ENCODE peak calls at places on chromosome 18, in eight cellular contexts. P is K562, L is tibial nerve, W is adrenal gland, S is transverse colon, Y is HepG2, O is right lobe of liver, J is breast epithelium. M is an unnamed sample.

GRCh38 chr18:13302611-13303267 is 84.2 kb downstream of the LDLRAD4 start:
- DNase-seq in P (no peak), L (no peak), W (no peak), S (no peak), Y (no peak), O (no peak), J (no peak), M (no peak)

GRCh38 chr18:37658894-37659293 is 93.3 kb upstream of the CELF4 start:
- DNase-seq in P (no peak), L (no peak), W (no peak), S (no peak), Y (no peak), O (no peak), J (no peak), M (no peak)

GRCh38 chr18:350953-351572 is 83.2 kb upstream of the THOC1 start:
- DNase-seq in P (no peak), L (no peak), W (no peak), S (no peak), Y (no peak), O (no peak), J (no peak), M (no peak)

GRCh38 chr18:49300538-49300937 is 159.9 kb downstream of the DYM start:
- DNase-seq in P (no peak), L (no peak), W (no peak), S (no peak), Y (no peak), O (no peak), J (no peak), M (no peak)

GRCh38 chr18:36572135-36572856 is 256.5 kb downstream of the TPGS2 start:
- DNase-seq in P (peak), L (peak), W (peak), S (peak), Y (peak), O (no peak), J (peak), M (no peak)

GRCh38 chr18:30455741-30456140 is 586.8 kb downstream of the DSC3 start:
- DNase-seq in P (no peak), L (no peak), W (no peak), S (no peak), Y (no peak), O (no peak), J (no peak), M (no peak)

GRCh38 chr18:5238371-5238758 is 41.3 kb upstream of the AKAIN1 start:
- DNase-seq in P (peak), L (no peak), W (peak), S (peak), Y (peak), O (peak), J (no peak), M (no peak)

GRCh38 chr18:6284761-6285160 is 129.9 kb downstream of the L3MBTL4 start:
- DNase-seq in P (no peak), L (no peak), W (no peak), S (no peak), Y (no peak), O (no peak), J (no peak), M (no peak)

GRCh38 chr18:49639643-49640361 is 77.9 kb downstream of the LIPG start:
- DNase-seq in P (no peak), L (no peak), W (no peak), S (no peak), Y (no peak), O (no peak), J (no peak), M (no peak)

GRCh38 chr18:69674921-69675405 is 272.7 kb downstream of the CD226 start:
- DNase-seq in P (no peak), L (no peak), W (no peak), S (no peak), Y (no peak), O (no peak), J (no peak), M (no peak)

GRCh38 chr18:8525692-8526091 is 83.5 kb upstream of the RAB12 start:
- DNase-seq in P (no peak), L (no peak), W (no peak), S (no peak), Y (peak), O (no peak), J (no peak), M (no peak)

GRCh38 chr18:7601249-7601620 is 34.1 kb downstream of the PTPRM start:
- DNase-seq in P (no peak), L (no peak), W (no peak), S (no peak), Y (no peak), O (no peak), J (no peak), M (no peak)

GRCh38 chr18:21763846-21764646 is 23.5 kb downstream of the MIB1 start:
- DNase-seq in P (no peak), L (no peak), W (no peak), S (no peak), Y (no peak), O (no peak), J (no peak), M (no peak)

GRCh38 chr18:48950536-48951447 is at the start of gene SMAD7:
- DNase-seq in P (peak), L (peak), W (no peak), S (peak), Y (no peak), O (no peak), J (no peak), M (no peak)

GRCh38 chr18:43812627-43813026 is 535.3 kb upstream of the SYT4 start:
- DNase-seq in P (no peak), L (no peak), W (no peak), S (no peak), Y (no peak), O (no peak), J (no peak), M (no peak)

GRCh38 chr18:69064063-69064462 is 266.2 kb downstream of the CCDC102B start:
- DNase-seq in P (no peak), L (no peak), W (no peak), S (no peak), Y (no peak), O (no peak), J (no peak), M (no peak)

GRCh38 chr18:5498452-5498851 is 45.3 kb downstream of the EPB41L3 start:
- DNase-seq in P (no peak), L (no peak), W (no peak), S (no peak), Y (no peak), O (no peak), J (no peak), M (no peak)

GRCh38 chr18:11885278-11885991 is 22.7 kb downstream of the MPPE1 start:
- DNase-seq in P (no peak), L (no peak), W (peak), S (peak), Y (peak), O (peak), J (no peak), M (no peak)

GRCh38 chr18:32777049-32777448 is 4.2 kb upstream of the KLHL14 start:
- DNase-seq in P (no peak), L (no peak), W (no peak), S (no peak), Y (peak), O (no peak), J (no peak), M (no peak)

GRCh38 chr18:12391487-12392136 is 14.6 kb upstream of the AFG3L2 start:
- DNase-seq in P (peak), L (no peak), W (peak), S (peak), Y (peak), O (no peak), J (no peak), M (no peak)

GRCh38 chr18:46343940-46344372 is 239.8 kb downstream of the HAUS1 start:
- DNase-seq in P (peak), L (no peak), W (peak), S (peak), Y (no peak), O (peak), J (no peak), M (no peak)

GRCh38 chr18:70420151-70420898 is 131.5 kb downstream of the SOCS6 start:
- DNase-seq in P (no peak), L (no peak), W (no peak), S (no peak), Y (peak), O (no peak), J (no peak), M (no peak)

GRCh38 chr18:69686861-69687260 is 260.8 kb downstream of the CD226 start:
- DNase-seq in P (no peak), L (no peak), W (no peak), S (no peak), Y (no peak), O (no peak), J (no peak), M (no peak)

GRCh38 chr18:21179590-21180220 is 62.3 kb upstream of the GREB1L start:
- DNase-seq in P (peak), L (no peak), W (peak), S (peak), Y (peak), O (no peak), J (no peak), M (no peak)

GRCh38 chr18:35736696-35737095 is 155.2 kb downstream of the GALNT1 start:
- DNase-seq in P (no peak), L (no peak), W (no peak), S (no peak), Y (no peak), O (no peak), J (no peak), M (no peak)

GRCh38 chr18:30358545-30358944 is 684.0 kb downstream of the DSC3 start:
- DNase-seq in P (no peak), L (no peak), W (no peak), S (no peak), Y (no peak), O (no peak), J (no peak), M (no peak)

GRCh38 chr18:33404244-33404873 is 36.2 kb downstream of the CCDC178 start:
- DNase-seq in P (no peak), L (no peak), W (no peak), S (no peak), Y (no peak), O (no peak), J (no peak), M (no peak)

DNA sequence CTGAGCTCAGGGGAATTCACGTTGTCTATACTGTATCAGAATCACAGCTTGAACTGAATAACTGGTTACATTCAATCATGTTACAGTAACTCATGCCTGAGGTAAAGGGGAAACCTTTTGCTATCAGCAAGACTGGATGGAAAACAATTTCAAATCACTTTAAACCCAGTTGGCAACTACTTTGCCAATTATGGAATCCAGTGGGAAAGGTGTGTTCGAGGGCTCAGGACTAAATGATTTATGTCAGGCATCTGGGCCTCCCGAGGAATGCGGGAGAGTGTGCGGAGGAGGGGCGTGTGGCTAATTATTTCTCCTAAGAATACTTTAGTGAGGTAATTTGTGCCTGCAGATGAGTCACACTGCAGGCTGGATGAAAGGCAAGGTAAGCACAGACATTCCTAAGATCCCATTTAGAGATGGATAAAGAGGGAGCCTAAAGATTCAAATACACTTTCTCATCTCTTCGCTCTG is 100.1 kb downstream of the HRH4 start:
- DNase-seq in P (no peak), L (no peak), W (no peak), S (no peak), Y (no peak), O (no peak), J (no peak), M (no peak)
- TF ChIP-seq POLR2A in P (no peak), L (no peak), W (no peak), S (no peak), Y (no peak), O (no peak), J (no peak), M (no peak)

DNA sequence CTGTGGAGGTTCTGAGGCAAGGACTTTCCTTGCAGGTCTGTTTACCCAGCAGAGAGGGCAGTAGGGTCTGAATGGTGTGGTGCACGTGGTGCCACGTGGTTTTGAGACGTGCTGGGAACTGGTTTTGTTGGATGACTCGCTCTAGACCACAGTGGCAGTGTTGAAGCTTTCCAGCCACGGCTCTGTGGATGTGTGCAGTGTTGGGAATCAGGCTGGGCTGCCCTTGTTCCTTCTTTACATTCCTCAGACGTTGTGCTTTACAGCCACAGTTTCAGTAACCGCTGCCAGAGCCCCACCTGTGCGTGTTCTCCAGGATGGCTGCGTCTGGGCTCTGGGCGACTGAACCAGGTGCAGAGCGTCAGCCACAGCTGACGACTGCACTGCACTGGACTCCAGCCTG is 8.2 kb downstream of the CTDP1 start:
- DNase-seq in P (no peak), L (no peak), W (no peak), S (no peak), Y (no peak), O (no peak), J (no peak), M (no peak)
- TF ChIP-seq CTCF in P (no peak), L (no peak), W (no peak), S (no peak), Y (no peak), O (no peak), J (no peak), M (no peak)

GRCh38 chr18:26556573-26556972 is 8.2 kb upstream of the KCTD1 start:
- DNase-seq in P (no peak), L (no peak), W (no peak), S (no peak), Y (no peak), O (no peak), J (no peak), M (no peak)
- TF ChIP-seq POLR2A in P (no peak), L (no peak), W (no peak), S (no peak), Y (no peak), O (no peak), J (no peak), M (no peak)

GRCh38 chr18:74652392-74652988 is 54.8 kb downstream of the ZNF407 start:
- DNase-seq in P (peak), L (no peak), W (no peak), S (no peak), Y (peak), O (no peak), J (no peak), M (no peak)

GRCh38 chr18:74654637-74655036 is 57.0 kb downstream of the ZNF407 start:
- DNase-seq in P (no peak), L (no peak), W (no peak), S (no peak), Y (no peak), O (no peak), J (no peak), M (no peak)
- TF ChIP-seq CTCF in P (no peak), L (peak), W (peak), S (no peak), Y (no peak), O (peak), J (no peak), M (no peak)

GRCh38 chr18:62448426-62448825 is 74.4 kb upstream of the ZCCHC2 start:
- DNase-seq in P (no peak), L (no peak), W (no peak), S (no peak), Y (no peak), O (no peak), J (no peak), M (no peak)

GRCh38 chr18:62452280-62452824 is 70.5 kb upstream of the ZCCHC2 start:
- DNase-seq in P (no peak), L (no peak), W (no peak), S (no peak), Y (peak), O (peak), J (peak), M (no peak)

GRCh38 chr18:62449490-62450104 is 73.2 kb upstream of the ZCCHC2 start:
- DNase-seq in P (no peak), L (no peak), W (no peak), S (no peak), Y (no peak), O (no peak), J (no peak), M (no peak)

GRCh38 chr18:62450175-62450545 is 72.7 kb upstream of the ZCCHC2 start:
- DNase-seq in P (no peak), L (no peak), W (no peak), S (no peak), Y (no peak), O (no peak), J (no peak), M (no peak)

GRCh38 chr18:62450546-62451395 is 72.1 kb upstream of the ZCCHC2 start:
- DNase-seq in P (peak), L (peak), W (peak), S (no peak), Y (peak), O (peak), J (peak), M (no peak)
- TF ChIP-seq POLR2A in P (no peak), L (no peak), W (peak), S (no peak), Y (no peak), O (no peak), J (no peak), M (no peak)

GRCh38 chr18:23921716-23922285 is 92.8 kb upstream of the TTC39C start:
- DNase-seq in P (no peak), L (no peak), W (no peak), S (no peak), Y (no peak), O (no peak), J (no peak), M (no peak)
- TF ChIP-seq CTCF in P (no peak), L (no peak), W (no peak), S (no peak), Y (no peak), O (no peak), J (no peak), M (no peak)

GRCh38 chr18:24197412-24197811 is 58.5 kb downstream of the CABYR start:
- DNase-seq in P (no peak), L (no peak), W (no peak), S (no peak), Y (no peak), O (no peak), J (no peak), M (no peak)

GRCh38 chr18:24200494-24200893 is 61.6 kb downstream of the CABYR start:
- DNase-seq in P (no peak), L (no peak), W (no peak), S (no peak), Y (no peak), O (no peak), J (no peak), M (no peak)

GRCh38 chr18:24200899-24201298 is 62.0 kb downstream of the CABYR start:
- DNase-seq in P (no peak), L (no peak), W (no peak), S (no peak), Y (no peak), O (no peak), J (no peak), M (no peak)

GRCh38 chr18:24198461-24198860 is 59.6 kb downstream of the CABYR start:
- DNase-seq in P (no peak), L (no peak), W (no peak), S (no peak), Y (no peak), O (peak), J (no peak), M (no peak)

GRCh38 chr18:24199563-24199962 is 60.7 kb downstream of the CABYR start:
- DNase-seq in P (no peak), L (no peak), W (no peak), S (no peak), Y (no peak), O (no peak), J (no peak), M (no peak)
- TF ChIP-seq POLR2A in P (no peak), L (no peak), W (no peak), S (no peak), Y (no peak), O (no peak), J (no peak), M (no peak)

GRCh38 chr18:51537487-51537886 is 340.0 kb upstream of the MEX3C start:
- DNase-seq in P (no peak), L (no peak), W (peak), S (peak), Y (no peak), O (no peak), J (peak), M (no peak)
- TF ChIP-seq CTCF in P (peak), L (no peak), W (no peak), S (no peak), Y (no peak), O (no peak), J (peak), M (no peak)

DNA sequence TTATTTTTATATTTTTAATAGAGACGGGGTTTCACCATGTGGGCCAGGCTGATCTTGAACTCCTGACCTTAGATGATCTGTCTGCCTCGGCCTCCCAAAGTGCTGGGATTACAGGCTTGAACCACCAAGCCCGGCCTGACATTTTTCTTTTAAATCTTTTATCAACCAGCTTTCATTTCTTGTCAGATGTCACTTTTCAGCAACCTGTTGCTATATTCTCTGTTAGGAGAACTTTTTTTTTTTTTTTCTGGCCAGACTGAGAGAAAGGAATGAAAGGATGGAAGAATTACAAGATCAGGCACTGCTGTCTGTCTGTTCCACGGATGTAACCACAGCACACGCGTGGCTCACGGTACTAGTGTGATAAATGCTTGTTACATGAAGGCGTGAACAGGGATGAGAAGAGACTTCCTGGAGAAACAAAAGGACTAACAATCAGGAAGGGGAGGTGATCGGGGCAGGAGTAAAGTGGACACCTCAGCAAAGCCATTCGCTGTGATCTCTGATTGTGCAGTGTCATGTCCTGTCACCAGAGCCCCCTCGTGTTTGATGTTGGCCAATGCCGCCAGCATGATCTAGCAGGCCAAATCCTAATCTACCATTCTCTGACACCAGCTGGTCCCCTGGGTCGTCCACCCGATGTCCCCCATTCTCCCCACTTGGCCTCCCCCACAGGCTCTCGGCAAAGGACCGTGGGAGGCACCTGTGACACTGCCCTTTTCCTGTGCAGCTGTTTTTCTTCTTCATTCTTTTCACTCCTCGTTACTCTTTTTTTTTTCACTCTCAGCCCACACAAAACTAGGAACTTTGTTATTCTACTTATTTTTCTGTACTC is 146.6 kb downstream of the TGIF1 start:
- DNase-seq in P (peak), L (peak), W (peak), S (peak), Y (peak), O (peak), J (peak), M (no peak)
- TF ChIP-seq POLR2A in P (no peak), L (no peak), W (peak), S (peak), Y (peak), O (no peak), J (no peak), M (no peak)

M was measured in esophagus squamous epithelium.